ENCODE peak calls at places on chromosomes 13 and 19, in five cellular contexts. T is astrocyte of the spinal cord; F is CD8-positive, alpha-beta T cell; Z is tibial artery; J is lung. P is an unnamed sample.

GRCh38 chr13:103884139-103884723 is 818.0 kb upstream of the SLC10A2 start:
- DNase-seq in F (no peak), Z (no peak), T (no peak), J (no peak), P (no peak)

GRCh38 chr19:3096902-3097326 is 2.8 kb downstream of the GNA11 start:
- DNase-seq in F (no peak), J (no peak), Z (no peak), T (no peak), P (no peak)

GRCh38 chr19:53541971-53542370 is 4.0 kb downstream of the ZNF331 start:
- DNase-seq in Z (no peak), F (no peak), J (no peak), T (no peak), P (no peak)

GRCh38 chr13:97306646-97307045 is 84.5 kb downstream of the MBNL2 start:
- DNase-seq in F (no peak), T (peak), J (no peak), Z (no peak), P (peak)

GRCh38 chr19:41265376-41266153 is 1.4 kb downstream of the HNRNPUL1 start:
- DNase-seq in F (no peak), T (peak), J (peak), Z (no peak), P (peak)

GRCh38 chr19:38778733-38779132 is 5.4 kb upstream of the LGALS7 start:
- DNase-seq in J (no peak), F (no peak), T (no peak), Z (no peak), P (no peak)

GRCh38 chr13:46339035-46339666 is 47.9 kb downstream of the RUBCNL start:
- DNase-seq in J (no peak), Z (peak), T (peak), F (no peak), P (peak)

GRCh38 chr13:71149498-71150363 is 717.3 kb downstream of the DACH1 start:
- DNase-seq in Z (no peak), J (no peak), T (no peak), F (no peak), P (no peak)

GRCh38 chr13:50646070-50646469 is 197.4 kb downstream of the DLEU7 start:
- DNase-seq in T (peak), Z (no peak), F (no peak), J (no peak), P (peak)

GRCh38 chr13:95644611-95645052 is at the start of gene DZIP1:
- DNase-seq in F (no peak), T (peak), J (peak), Z (peak), P (peak)

GRCh38 chr19:46990998-46991676 is 28.5 kb upstream of the NPAS1 start:
- DNase-seq in Z (peak), J (peak), F (peak), T (peak), P (peak)

GRCh38 chr13:58202099-58202498 is 570.6 kb downstream of the PCDH17 start:
- DNase-seq in F (no peak), J (no peak), Z (no peak), T (no peak), P (no peak)

GRCh38 chr19:17766543-17767131 is 15.4 kb downstream of the FCHO1 start:
- DNase-seq in Z (peak), F (peak), T (peak), J (peak), P (peak)
- H3K4me3 ChIP-seq in Z (no peak), F (no peak), T (no peak), J (no peak), P (no peak)

DNA sequence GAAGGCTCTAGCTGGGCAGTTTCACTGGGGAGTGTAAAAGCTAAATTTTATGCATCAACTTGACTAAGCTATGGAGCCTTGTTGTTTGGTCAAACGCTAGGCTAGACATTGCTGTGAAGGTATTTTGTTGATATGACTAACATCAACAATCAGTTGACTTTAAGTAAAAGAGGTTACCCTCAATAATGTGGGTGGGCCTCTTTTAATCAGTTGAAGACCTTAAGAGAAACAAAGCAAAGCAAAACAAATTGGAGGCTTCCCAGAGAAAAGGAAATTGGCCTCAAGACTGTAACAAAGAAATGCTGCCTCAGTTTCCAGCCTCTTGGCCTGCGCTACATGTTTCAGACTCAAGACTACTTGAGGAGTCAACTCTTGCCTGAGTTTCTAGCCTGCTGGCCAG is 50.0 kb upstream of the TSC22D1 start:
- DNase-seq in Z (no peak), J (no peak), F (no peak), T (no peak), P (no peak)
- TF ChIP-seq CTCF in Z (no peak), J (no peak), F (no peak), T (no peak), P (no peak)

GRCh38 chr13:40535345-40535836 is 131.1 kb downstream of the FOXO1 start:
- DNase-seq in Z (no peak), J (no peak), T (no peak), F (no peak), P (no peak)

GRCh38 chr13:40537146-40537895 is 129.1 kb downstream of the FOXO1 start:
- DNase-seq in F (no peak), J (no peak), T (no peak), Z (no peak), P (no peak)

GRCh38 chr13:40539954-40540706 is 126.3 kb downstream of the FOXO1 start:
- DNase-seq in J (no peak), T (peak), F (no peak), Z (no peak), P (peak)

GRCh38 chr13:40536443-40537113 is 129.9 kb downstream of the FOXO1 start:
- DNase-seq in Z (no peak), T (no peak), J (no peak), F (no peak), P (no peak)

GRCh38 chr13:40540707-40541044 is 125.8 kb downstream of the FOXO1 start:
- DNase-seq in F (no peak), Z (no peak), J (no peak), T (no peak), P (no peak)
- H3K4me3 ChIP-seq in F (no peak), Z (no peak), J (no peak), T (no peak), P (no peak)

DNA sequence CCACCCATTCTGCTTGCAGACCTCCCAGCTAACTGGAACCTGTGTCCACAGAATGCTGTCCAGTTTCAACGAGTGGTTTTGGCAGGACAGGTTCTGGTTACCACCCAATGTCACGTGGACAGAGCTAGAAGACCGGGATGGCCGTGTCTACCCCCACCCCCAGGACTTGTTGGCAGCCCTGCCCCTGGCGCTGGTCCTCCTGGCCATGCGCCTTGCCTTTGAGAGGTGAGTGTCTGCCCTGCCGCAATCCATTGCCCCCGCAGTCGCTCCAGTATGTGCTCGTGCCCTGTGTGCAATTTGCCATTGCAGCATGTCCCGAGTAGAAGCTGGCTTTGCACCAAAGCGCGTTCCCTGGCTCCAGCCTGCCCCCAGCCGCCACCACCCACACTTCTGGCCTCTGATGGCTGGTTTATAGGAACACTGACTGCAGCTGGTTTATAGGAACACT is 41.9 kb downstream of the CERS4 start:
- DNase-seq in J (peak), Z (peak), F (no peak), T (no peak), P (no peak)
- TF ChIP-seq CTCF in J (no peak), Z (no peak), F (no peak), T (no peak), P (peak)